ENCODE peak calls at places on chromosomes 1 and 21, in six cellular contexts. F is HCT116, D is SK-N-SH, U is K562, X is HepG2, Q is GM12878. O is an unnamed sample.

GRCh38 chr1:182575540-182576149 is 13.4 kb downstream of the RNASEL start:
- DNase-seq in F (no peak), D (no peak), U (no peak), X (peak), Q (no peak), O (no peak)

GRCh38 chr21:28436286-28436932 is 556.3 kb downstream of the LTN1 start:
- DNase-seq in F (no peak), D (no peak), U (no peak), X (no peak), Q (no peak), O (no peak)

GRCh38 chr1:215290018-215290417 is 207.5 kb downstream of the KCNK2 start:
- DNase-seq in F (no peak), D (no peak), U (no peak), X (no peak), Q (no peak), O (no peak)

GRCh38 chr1:56444960-56445646 is 134.3 kb downstream of the PLPP3 start:
- DNase-seq in F (no peak), D (no peak), U (no peak), X (no peak), Q (no peak), O (no peak)

GRCh38 chr1:219812086-219812485 is 116.3 kb downstream of the SLC30A10 start:
- DNase-seq in F (no peak), D (no peak), U (no peak), X (no peak), Q (no peak), O (no peak)

GRCh38 chr1:47436979-47437517 is 796 bp upstream of the FOXD2 start:
- DNase-seq in F (no peak), D (peak), U (no peak), X (no peak), Q (no peak), O (peak)

GRCh38 chr1:117003253-117003875 is 1.8 kb downstream of the CD101 start:
- DNase-seq in F (no peak), D (no peak), U (no peak), X (no peak), Q (no peak), O (no peak)

GRCh38 chr1:59692591-59692990 is 122.2 kb upstream of the HOOK1 start:
- DNase-seq in F (no peak), D (peak), U (no peak), X (no peak), Q (no peak), O (no peak)

GRCh38 chr21:35593000-35593502 is 467.3 kb downstream of the SETD4 start:
- DNase-seq in F (no peak), D (no peak), U (no peak), X (no peak), Q (no peak), O (no peak)

GRCh38 chr1:19388980-19389379 is 76.9 kb downstream of the SLC66A1 start:
- DNase-seq in F (no peak), D (no peak), U (no peak), X (no peak), Q (no peak), O (no peak)

DNA sequence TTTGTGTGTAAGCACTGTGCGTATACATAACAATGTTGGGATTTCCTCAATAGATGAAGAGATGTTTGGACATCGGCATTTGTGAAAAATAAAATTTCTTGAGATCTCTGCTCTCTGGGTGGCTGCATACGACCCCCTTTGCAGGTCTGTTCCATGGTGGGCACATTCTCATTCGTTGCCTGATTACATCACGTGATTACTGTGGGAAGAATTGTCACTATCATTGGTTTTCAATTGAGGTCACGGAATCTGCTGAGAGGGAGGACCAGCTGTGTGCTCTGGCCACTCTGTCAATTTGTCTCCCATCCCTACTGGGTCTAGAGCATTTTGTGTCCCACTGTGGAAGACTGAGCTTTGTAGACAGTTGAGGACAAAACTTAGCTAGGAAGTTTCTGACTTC is 81.8 kb downstream of the DISC1 start:
- DNase-seq in F (no peak), D (no peak), U (no peak), X (no peak), Q (no peak), O (no peak)
- TF ChIP-seq JUND in F (no peak), D (no peak), U (no peak), X (no peak), Q (no peak), O (no peak)

GRCh38 chr1:27152829-27153548 is 1.9 kb downstream of the SLC9A1 start:
- DNase-seq in F (no peak), D (no peak), U (no peak), X (no peak), Q (no peak), O (no peak)
- TF ChIP-seq JUND in F (no peak), D (no peak), U (no peak), X (no peak), Q (no peak), O (no peak)

GRCh38 chr1:68010094-68010493 is 40.3 kb downstream of the DIRAS3 start:
- DNase-seq in F (peak), D (peak), U (peak), X (no peak), Q (no peak), O (peak)
- TF ChIP-seq JUND in F (no peak), D (no peak), U (no peak), X (no peak), Q (no peak), O (no peak)

GRCh38 chr1:236833593-236833992 is 38.5 kb downstream of the MTR start:
- DNase-seq in F (no peak), D (no peak), U (no peak), X (peak), Q (no peak), O (no peak)

GRCh38 chr1:236830116-236830515 is 35.0 kb downstream of the MTR start:
- DNase-seq in F (no peak), D (no peak), U (no peak), X (no peak), Q (no peak), O (no peak)

GRCh38 chr1:236829085-236829484 is 34.0 kb downstream of the MTR start:
- DNase-seq in F (no peak), D (no peak), U (no peak), X (no peak), Q (no peak), O (no peak)

GRCh38 chr1:236835491-236835890 is 40.4 kb downstream of the MTR start:
- DNase-seq in F (no peak), D (no peak), U (no peak), X (peak), Q (no peak), O (no peak)

GRCh38 chr1:236830560-236830959 is 35.5 kb downstream of the MTR start:
- DNase-seq in F (no peak), D (no peak), U (no peak), X (no peak), Q (no peak), O (no peak)
- TF ChIP-seq JUND in F (no peak), D (no peak), U (no peak), X (no peak), Q (no peak), O (no peak)

GRCh38 chr1:22234631-22235030 is 91.7 kb upstream of the WNT4 start:
- DNase-seq in F (no peak), D (no peak), U (no peak), X (no peak), Q (no peak), O (no peak)

GRCh38 chr1:22237433-22238093 is 94.7 kb upstream of the WNT4 start:
- DNase-seq in F (no peak), D (no peak), U (no peak), X (no peak), Q (no peak), O (no peak)

GRCh38 chr1:22238356-22239224 is 95.7 kb upstream of the WNT4 start:
- DNase-seq in F (no peak), D (no peak), U (no peak), X (no peak), Q (no peak), O (no peak)

GRCh38 chr1:22236900-22237299 is 94.0 kb upstream of the WNT4 start:
- DNase-seq in F (no peak), D (no peak), U (no peak), X (no peak), Q (no peak), O (no peak)

DNA sequence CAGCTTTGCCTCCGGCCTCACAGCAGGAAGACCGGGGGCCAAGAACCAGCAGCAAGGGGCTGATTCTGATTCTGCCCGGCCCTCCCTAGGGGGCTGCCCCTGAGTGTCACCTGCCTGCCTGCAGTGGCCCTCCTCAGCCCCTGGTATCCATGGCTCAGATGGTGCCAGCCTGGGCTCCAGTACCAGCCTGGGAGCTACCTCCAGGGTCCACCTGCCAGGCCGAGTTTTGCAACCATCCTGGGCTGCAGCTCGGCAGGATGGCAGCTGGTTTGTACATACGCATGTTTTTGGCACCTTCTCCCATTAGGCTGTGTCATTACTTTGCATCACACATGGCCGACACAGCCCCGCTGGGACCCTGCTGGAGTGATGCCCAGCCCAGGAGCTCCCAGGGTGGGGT is 93.3 kb upstream of the WNT4 start:
- DNase-seq in F (no peak), D (no peak), U (no peak), X (no peak), Q (no peak), O (no peak)
- TF ChIP-seq JUND in F (no peak), D (no peak), U (no peak), X (no peak), Q (no peak), O (no peak)

GRCh38 chr21:32771134-32771523 is 426 bp downstream of the PAXBP1 start:
- DNase-seq in F (no peak), D (peak), U (peak), X (peak), Q (no peak), O (peak)
- TF ChIP-seq JUND in F (no peak), D (no peak), U (no peak), X (no peak), Q (no peak), O (no peak)

GRCh38 chr1:179554394-179554793 is 21.4 kb downstream of the NPHS2 start:
- DNase-seq in F (no peak), D (no peak), U (no peak), X (no peak), Q (no peak), O (no peak)

GRCh38 chr1:179547021-179547535 is 28.7 kb downstream of the NPHS2 start:
- DNase-seq in F (no peak), D (no peak), U (no peak), X (no peak), Q (no peak), O (peak)

GRCh38 chr1:179548666-179549367 is 26.9 kb downstream of the NPHS2 start:
- DNase-seq in F (no peak), D (no peak), U (no peak), X (no peak), Q (no peak), O (peak)

GRCh38 chr1:179549368-179549700 is 26.4 kb downstream of the NPHS2 start:
- DNase-seq in F (no peak), D (no peak), U (no peak), X (no peak), Q (no peak), O (no peak)

DNA sequence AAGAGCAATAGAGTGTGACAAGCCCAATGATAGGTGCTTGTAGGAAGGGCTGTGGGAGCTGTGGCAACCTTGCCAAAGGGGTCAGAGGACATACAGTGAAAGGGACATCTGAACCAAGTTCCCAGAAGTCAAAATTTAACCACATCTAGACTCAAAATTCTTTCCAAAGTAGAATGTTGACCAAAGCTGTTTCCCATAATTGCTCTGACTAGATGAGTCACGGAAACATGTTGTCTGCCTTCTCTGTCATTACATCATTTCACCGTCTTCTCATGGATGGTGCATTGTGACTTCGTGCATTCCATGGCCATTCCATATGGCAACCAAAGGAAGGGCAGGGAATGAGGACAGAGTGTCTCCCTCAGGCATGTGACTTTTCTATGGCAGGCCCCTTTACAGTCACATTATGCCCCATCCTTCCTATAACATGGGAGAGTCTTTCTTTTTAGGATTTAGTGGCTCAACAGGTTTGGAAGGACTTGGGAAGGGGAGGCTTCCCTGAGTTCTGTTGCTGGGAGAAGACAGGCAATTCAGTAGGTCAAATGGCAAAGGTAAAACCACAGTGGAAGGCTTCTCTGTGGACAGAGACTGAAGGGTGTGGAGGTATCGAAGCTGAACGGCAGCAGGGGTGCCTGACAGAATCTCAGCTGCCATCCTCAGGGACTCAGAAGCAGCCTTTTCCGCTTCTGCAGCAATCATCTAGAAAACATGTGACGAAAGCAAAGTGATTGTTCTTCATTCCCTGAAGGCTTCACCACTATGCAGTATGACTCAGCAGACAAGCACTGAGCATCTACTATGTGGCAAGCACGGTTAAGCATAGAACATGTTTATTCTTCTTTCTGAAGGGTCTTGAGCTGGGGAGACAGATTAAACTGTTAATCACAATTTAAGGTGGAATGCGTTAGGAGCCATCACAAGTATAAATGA is 24.7 kb downstream of the NPHS2 start:
- DNase-seq in F (no peak), D (no peak), U (no peak), X (peak), Q (peak), O (no peak)
- TF ChIP-seq JUND in F (peak), D (no peak), U (peak), X (no peak), Q (no peak), O (no peak)

DNA sequence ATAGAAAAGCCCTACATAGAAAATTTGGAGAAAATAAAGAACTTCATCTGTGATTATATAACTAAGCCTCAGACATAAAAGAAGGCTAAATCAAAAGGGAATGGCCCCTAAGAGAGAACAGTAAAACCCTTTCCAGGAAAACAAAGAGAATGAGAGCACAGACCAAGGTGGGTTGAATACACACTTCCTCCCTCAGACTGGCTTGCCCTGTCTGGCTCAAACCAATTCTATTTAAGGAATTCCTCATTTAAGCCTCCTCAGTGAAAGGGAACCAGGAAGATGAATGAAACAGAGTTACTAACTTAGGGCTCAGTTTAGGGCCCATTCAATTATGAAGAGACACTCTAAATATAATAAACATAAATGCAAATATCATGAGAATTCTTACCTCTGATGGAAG is 10.6 kb upstream of the SYT14 start:
- DNase-seq in F (no peak), D (no peak), U (no peak), X (no peak), Q (no peak), O (no peak)
- TF ChIP-seq JUND in F (no peak), D (no peak), U (no peak), X (no peak), Q (no peak), O (no peak)

GRCh38 chr21:16587671-16588379 is 858.0 kb downstream of the USP25 start:
- DNase-seq in F (no peak), D (peak), U (no peak), X (no peak), Q (no peak), O (no peak)

GRCh38 chr21:16589499-16589898 is 859.7 kb downstream of the USP25 start:
- DNase-seq in F (no peak), D (no peak), U (no peak), X (no peak), Q (no peak), O (no peak)

GRCh38 chr21:16589046-16589445 is 859.3 kb downstream of the USP25 start:
- DNase-seq in F (no peak), D (no peak), U (no peak), X (no peak), Q (no peak), O (no peak)

GRCh38 chr21:16588433-16588860 is 858.7 kb downstream of the USP25 start:
- DNase-seq in F (no peak), D (peak), U (no peak), X (no peak), Q (no peak), O (peak)

GRCh38 chr21:16587141-16587570 is 857.4 kb downstream of the USP25 start:
- DNase-seq in F (no peak), D (peak), U (no peak), X (peak), Q (no peak), O (peak)
- TF ChIP-seq JUND in F (no peak), D (no peak), U (no peak), X (no peak), Q (no peak), O (no peak)

GRCh38 chr1:90190523-90190922 is 195.6 kb downstream of the ZNF326 start:
- DNase-seq in F (no peak), D (no peak), U (no peak), X (no peak), Q (no peak), O (no peak)
- TF ChIP-seq JUND in F (no peak), D (no peak), U (no peak), X (no peak), Q (no peak), O (no peak)

O was measured in T47D.